ENCODE peak calls at places on chromosomes 3 and 15, in ten cellular contexts. X is HuH-7, I is heart right ventricle, W is adipocyte, S is nephron progenitor cell, H is ureter, M is fibroblast of the conjunctiva, Q is EL, C is activated gamma-delta T cell treated with Interleukin-2 at 50 U/mL for 16 hours, K is AG08396. F is an unnamed sample.
A peak's percentile ranks its signal among the peaks of the same experiment; 100 is the strongest.

GRCh38 chr15:38073278-38073930 is 139.0 kb downstream of the TMCO5A start:
- DNase-seq in X (no peak), I (peak; percentile 55), W (peak; percentile 45), S (peak; percentile 15), H (peak; percentile 59), M (no peak), Q (no peak), C (no peak), K (no peak), F (no peak)

GRCh38 chr3:138118863-138119766 is 3.7 kb upstream of the DZIP1L start:
- DNase-seq in X (peak; percentile 77), I (peak; percentile 79), W (peak; percentile 90), S (peak; percentile 82), H (peak; percentile 81), M (no peak), Q (peak; percentile 76), C (peak; percentile 33), K (peak; percentile 78), F (peak; percentile 44)

GRCh38 chr3:76352069-76352847 is 566.9 kb upstream of the ZNF717 start:
- DNase-seq in X (no peak), I (no peak), W (no peak), S (no peak), H (no peak), M (no peak), Q (no peak), C (no peak), K (no peak), F (peak; percentile 99)

GRCh38 chr3:50242778-50243551 is 7.0 kb downstream of the GNAI2 start:
- DNase-seq in X (no peak), I (peak; percentile 82), W (no peak), S (no peak), H (no peak), M (no peak), Q (peak; percentile 75), C (no peak), K (peak; percentile 39), F (peak; percentile 92)

GRCh38 chr3:67561995-67562394 is 92.4 kb downstream of the SUCLG2 start:
- DNase-seq in X (no peak), I (no peak), W (no peak), S (no peak), H (no peak), M (no peak), Q (no peak), C (no peak), K (no peak), F (no peak)

GRCh38 chr3:101519685-101520365 is 6.8 kb upstream of the SENP7 start:
- DNase-seq in X (no peak), I (no peak), W (no peak), S (no peak), H (no peak), M (no peak), Q (no peak), C (no peak), K (no peak), F (no peak)

GRCh38 chr3:124671123-124671522 is 59.1 kb upstream of the UMPS start:
- DNase-seq in X (no peak), I (no peak), W (no peak), S (no peak), H (no peak), M (no peak), Q (no peak), C (peak; percentile 29), K (no peak), F (peak; percentile 25)

GRCh38 chr15:39631357-39631756 is 50.5 kb downstream of the THBS1 start:
- DNase-seq in X (no peak), I (no peak), W (no peak), S (no peak), H (no peak), M (no peak), Q (peak; percentile 15), C (no peak), K (no peak), F (no peak)

GRCh38 chr15:90266061-90266431 is 574 bp downstream of the NGRN start:
- DNase-seq in X (peak; percentile 50), I (peak; percentile 42), W (peak; percentile 65), S (peak; percentile 29), H (no peak), M (no peak), Q (peak; percentile 53), C (peak; percentile 17), K (peak; percentile 51), F (peak; percentile 10)

GRCh38 chr3:195800240-195800639 is 11.5 kb downstream of the MUC4 start:
- DNase-seq in X (no peak), I (no peak), W (no peak), S (no peak), H (no peak), M (no peak), Q (no peak), C (no peak), K (no peak), F (peak; percentile 90)

GRCh38 chr15:67690936-67691335 is 134.4 kb upstream of the SKOR1 start:
- DNase-seq in X (no peak), I (no peak), W (no peak), S (no peak), H (no peak), M (no peak), Q (peak; percentile 17), C (no peak), K (peak; percentile 12), F (no peak)

GRCh38 chr3:51502562-51502910 is 2.7 kb upstream of the DCAF1 start:
- DNase-seq in X (no peak), I (no peak), W (no peak), S (no peak), H (no peak), M (no peak), Q (no peak), C (no peak), K (no peak), F (no peak)

GRCh38 chr3:43259626-43260025 is 26.7 kb upstream of the SNRK start:
- DNase-seq in X (no peak), I (no peak), W (no peak), S (no peak), H (no peak), M (no peak), Q (no peak), C (no peak), K (no peak), F (no peak)

GRCh38 chr3:172808969-172809546 is 58.5 kb downstream of the ECT2 start:
- DNase-seq in X (no peak), I (no peak), W (peak; percentile 84), S (no peak), H (no peak), M (peak; percentile 43), Q (peak; percentile 27), C (no peak), K (no peak), F (peak; percentile 31)

GRCh38 chr3:153246805-153247204 is 84.8 kb downstream of the RAP2B start:
- DNase-seq in X (no peak), I (no peak), W (peak; percentile 86), S (no peak), H (no peak), M (peak; percentile 16), Q (peak; percentile 57), C (no peak), K (peak; percentile 61), F (peak; percentile 19)

GRCh38 chr15:57647791-57648130 is 56.1 kb downstream of the MYZAP start:
- DNase-seq in X (no peak), I (no peak), W (no peak), S (peak; percentile 32), H (no peak), M (no peak), Q (peak; percentile 41), C (no peak), K (no peak), F (no peak)

GRCh38 chr15:65330934-65331645 is 26.6 kb downstream of the RNU5B-1 start:
- DNase-seq in X (no peak), I (no peak), W (no peak), S (no peak), H (no peak), M (no peak), Q (no peak), C (no peak), K (peak; percentile 17), F (no peak)

GRCh38 chr3:71585126-71585525 is 1.6 kb upstream of the FOXP1 start:
- DNase-seq in X (no peak), I (no peak), W (no peak), S (no peak), H (no peak), M (no peak), Q (no peak), C (no peak), K (no peak), F (peak; percentile 39)

GRCh38 chr3:137172703-137173102 is 214.9 kb downstream of the IL20RB start:
- DNase-seq in X (no peak), I (no peak), W (no peak), S (no peak), H (no peak), M (no peak), Q (no peak), C (no peak), K (no peak), F (no peak)

GRCh38 chr3:40768536-40768935 is 243.8 kb downstream of the ZNF621 start:
- DNase-seq in X (no peak), I (no peak), W (no peak), S (no peak), H (no peak), M (no peak), Q (peak; percentile 3), C (no peak), K (no peak), F (no peak)

GRCh38 chr3:44992555-44993470 is 16.8 kb downstream of the EXOSC7 start:
- DNase-seq in X (peak; percentile 70), I (no peak), W (peak; percentile 60), S (peak; percentile 48), H (no peak), M (no peak), Q (peak; percentile 45), C (no peak), K (peak; percentile 28), F (peak; percentile 37)

GRCh38 chr3:33957176-33957575 is 158.7 kb downstream of the PDCD6IP start:
- DNase-seq in X (no peak), I (no peak), W (no peak), S (no peak), H (no peak), M (no peak), Q (no peak), C (no peak), K (no peak), F (no peak)

GRCh38 chr15:93417156-93418077 is 328.4 kb upstream of the RGMA start:
- DNase-seq in X (no peak), I (peak; percentile 83), W (no peak), S (no peak), H (no peak), M (no peak), Q (no peak), C (no peak), K (no peak), F (no peak)

GRCh38 chr3:147002721-147003120 is 397.6 kb upstream of the PLSCR5 start:
- DNase-seq in X (no peak), I (no peak), W (no peak), S (no peak), H (no peak), M (no peak), Q (no peak), C (no peak), K (no peak), F (no peak)

GRCh38 chr15:85757073-85757938 is 37.4 kb downstream of the KLHL25 start:
- DNase-seq in X (peak; percentile 50), I (peak; percentile 55), W (no peak), S (no peak), H (no peak), M (no peak), Q (no peak), C (no peak), K (no peak), F (no peak)

GRCh38 chr3:127013758-127014535 is 31.0 kb downstream of the PLXNA1 start:
- DNase-seq in X (no peak), I (no peak), W (no peak), S (no peak), H (no peak), M (no peak), Q (no peak), C (no peak), K (no peak), F (peak; percentile 49)

GRCh38 chr3:50251220-50251619 is 15.2 kb downstream of the GNAI2 start:
- DNase-seq in X (no peak), I (no peak), W (no peak), S (no peak), H (no peak), M (peak; percentile 71), Q (peak; percentile 94), C (no peak), K (peak; percentile 68), F (no peak)

GRCh38 chr15:81362790-81363189 is 11.2 kb downstream of the TMC3 start:
- DNase-seq in X (no peak), I (no peak), W (no peak), S (no peak), H (no peak), M (no peak), Q (no peak), C (no peak), K (no peak), F (no peak)